ENCODE peak calls at places on chromosomes 6 and 20, in ten cellular contexts. J is T-helper 2 cell; R is activated CD4-positive, alpha-beta T cell treated with anti-CD3 and anti-CD28 coated beads for 4 hours; K is mesothelial cell of epicardium; Q is substantia nigra; P is neuronal stem cell; V is activated T-helper 9 cell treated with anti-CD3 and anti-CD28 coated beads, Interleukin-2, amount 50 U/mL, for 16 hours; N is heart left ventricle; D is iris pigment epithelial cell; G is adrenal gland. I is an unnamed sample.

GRCh38 chr6:140711019-140711613 is 1336.7 kb upstream of the CITED2 start:
- DNase-seq in D (no peak), P (no peak), N (no peak), R (no peak), V (no peak), J (no peak), Q (no peak), K (no peak), G (no peak), I (peak; percentile 10)

GRCh38 chr20:44362466-44362940 is 7.0 kb downstream of the HNF4A start:
- DNase-seq in P (no peak), J (no peak), R (no peak), V (no peak), G (no peak), K (no peak), N (no peak), D (no peak), Q (no peak), I (no peak)

GRCh38 chr6:116059713-116060571 is 749 bp downstream of the FRK start:
- DNase-seq in J (no peak), Q (no peak), K (no peak), P (no peak), R (no peak), N (no peak), G (no peak), D (no peak), V (no peak), I (peak; percentile 43)

GRCh38 chr6:31764239-31764638 is 1.8 kb downstream of the SAPCD1 start:
- DNase-seq in P (no peak), D (no peak), Q (no peak), N (no peak), R (no peak), K (no peak), V (no peak), G (no peak), J (no peak), I (no peak)

GRCh38 chr20:3716195-3716834 is 3.9 kb upstream of the SIGLEC1 start:
- DNase-seq in V (no peak), G (peak; percentile 43), N (peak; percentile 44), D (peak; percentile 42), P (peak; percentile 51), Q (no peak), J (no peak), R (no peak), K (peak; percentile 66), I (peak; percentile 72)

GRCh38 chr20:19438488-19438887 is 226.0 kb downstream of the SLC24A3 start:
- DNase-seq in Q (no peak), N (no peak), P (no peak), G (no peak), J (no peak), D (no peak), R (no peak), V (no peak), K (no peak), I (no peak)

GRCh38 chr6:169287675-169288074 is 34.0 kb upstream of the THBS2 start:
- DNase-seq in V (no peak), J (no peak), G (no peak), P (no peak), R (no peak), Q (no peak), N (no peak), D (no peak), K (no peak), I (no peak)

GRCh38 chr20:11912013-11912663 is 5.6 kb upstream of the BTBD3 start:
- DNase-seq in R (no peak), K (no peak), V (no peak), P (no peak), G (no peak), Q (no peak), J (no peak), N (no peak), D (peak; percentile 55), I (peak; percentile 30)

GRCh38 chr6:141562181-141562800 is 570.4 kb upstream of the GJE1 start:
- DNase-seq in V (no peak), K (peak; percentile 38), D (peak; percentile 13), G (peak; percentile 22), P (no peak), N (peak; percentile 19), R (peak; percentile 14), J (no peak), Q (no peak), I (no peak)

GRCh38 chr6:90123796-90124195 is 172.8 kb downstream of the BACH2 start:
- DNase-seq in R (no peak), K (no peak), G (no peak), Q (no peak), P (no peak), D (peak; percentile 48), N (no peak), V (no peak), J (no peak), I (no peak)

GRCh38 chr6:115221185-115221584 is 839.5 kb downstream of the FRK start:
- DNase-seq in P (no peak), N (no peak), Q (no peak), G (no peak), D (no peak), R (no peak), V (no peak), J (no peak), K (no peak), I (no peak)

GRCh38 chr6:47153066-47153755 is 111.1 kb upstream of the ADGRF1 start:
- DNase-seq in K (no peak), P (no peak), G (no peak), Q (no peak), J (no peak), D (no peak), R (no peak), N (no peak), V (no peak), I (peak; percentile 50)

GRCh38 chr6:68054776-68055175 is 580.3 kb upstream of the ADGRB3 start:
- DNase-seq in V (no peak), J (no peak), N (no peak), G (no peak), K (no peak), Q (no peak), P (no peak), R (no peak), D (peak; percentile 33), I (peak; percentile 45)

GRCh38 chr6:121008553-121008952 is 325.7 kb downstream of the TBC1D32 start:
- DNase-seq in K (no peak), G (no peak), R (no peak), D (peak; percentile 9), N (no peak), Q (no peak), J (no peak), V (no peak), P (no peak), I (no peak)

GRCh38 chr20:37365760-37366638 is 20.1 kb downstream of the SRC start:
- DNase-seq in K (no peak), N (no peak), V (no peak), G (peak; percentile 8), Q (no peak), R (no peak), D (no peak), J (no peak), P (no peak), I (no peak)

GRCh38 chr6:52390361-52390727 is 28.4 kb downstream of the PAQR8 start:
- DNase-seq in K (no peak), G (no peak), D (peak; percentile 79), J (peak; percentile 79), V (peak; percentile 22), N (no peak), P (no peak), R (peak; percentile 56), Q (no peak), I (peak; percentile 63)

GRCh38 chr6:15507746-15508145 is 155.1 kb downstream of the DTNBP1 start:
- DNase-seq in G (peak; percentile 51), N (no peak), K (no peak), D (no peak), R (no peak), P (no peak), Q (no peak), J (no peak), V (no peak), I (no peak)

GRCh38 chr6:134938896-134939295 is 11.0 kb downstream of the ALDH8A1 start:
- DNase-seq in R (peak; percentile 75), J (no peak), K (no peak), D (peak; percentile 11), V (peak; percentile 10), N (no peak), P (no peak), G (no peak), Q (no peak), I (no peak)

GRCh38 chr6:17004269-17004668 is 97.6 kb upstream of the STMND1 start:
- DNase-seq in R (no peak), D (no peak), G (no peak), V (no peak), P (no peak), J (no peak), Q (no peak), N (no peak), K (no peak), I (no peak)